ENCODE peak calls at places on chromosomes 3 and 15, in ten cellular contexts. A is kidney, N is left ventricle myocardium inferior, J is SJSA1, G is heart right ventricle, W is hepatocyte, R is DND-41, K is mesenchymal stem cell, F is uterus, B is H1. X is an unnamed sample.

GRCh38 chr3:64836097-64836496 is 148.3 kb upstream of the ADAMTS9 start:
- DNase-seq in R (no peak), F (no peak), J (no peak), N (no peak), G (no peak), W (no peak), K (no peak), A (no peak), B (no peak), X (no peak)

GRCh38 chr3:129360224-129360623 is 68.2 kb downstream of the EFCAB12 start:
- DNase-seq in N (no peak), A (no peak), G (no peak), R (no peak), K (no peak), F (no peak), W (no peak), J (no peak), B (no peak), X (no peak)

GRCh38 chr3:44661189-44661588 is 12.7 kb downstream of the ZNF35 start:
- DNase-seq in W (no peak), F (no peak), B (no peak), R (no peak), G (no peak), A (no peak), J (no peak), N (no peak), K (no peak), X (no peak)

GRCh38 chr15:78212546-78213424 is 21.6 kb downstream of the ACSBG1 start:
- DNase-seq in G (peak; percentile 58), N (peak; percentile 64), F (no peak), J (peak; percentile 92), K (peak; percentile 92), A (peak; percentile 81), R (no peak), W (peak; percentile 90), B (no peak), X (no peak)

GRCh38 chr3:61897848-61898247 is 336.5 kb downstream of the PTPRG start:
- DNase-seq in A (no peak), B (no peak), J (no peak), R (no peak), K (no peak), F (no peak), W (no peak), G (no peak), N (no peak), X (no peak)

GRCh38 chr15:28886431-28887343 is 913 bp downstream of the APBA2 start:
- DNase-seq in B (no peak), N (no peak), R (no peak), A (peak; percentile 32), G (no peak), K (peak; percentile 14), F (no peak), J (no peak), W (no peak), X (peak; percentile 9)

GRCh38 chr15:91537868-91538267 is 315.6 kb upstream of the SLCO3A1 start:
- DNase-seq in R (no peak), W (no peak), A (no peak), K (no peak), J (no peak), N (no peak), F (no peak), B (no peak), G (no peak), X (no peak)

GRCh38 chr3:150223090-150223489 is 185.0 kb upstream of the TSC22D2 start:
- DNase-seq in K (no peak), F (no peak), A (no peak), B (no peak), R (no peak), J (no peak), G (no peak), W (no peak), N (no peak), X (no peak)

GRCh38 chr3:143121240-143122088 is 1.9 kb downstream of the CHST2 start:
- DNase-seq in A (peak; percentile 84), G (peak; percentile 50), F (peak; percentile 25), J (no peak), N (peak; percentile 40), B (no peak), W (no peak), K (peak; percentile 72), R (peak; percentile 97), X (peak; percentile 53)

GRCh38 chr3:65516998-65517397 is 521.7 kb downstream of the MAGI1 start:
- DNase-seq in K (no peak), F (no peak), N (no peak), B (no peak), J (no peak), A (no peak), G (no peak), W (no peak), R (no peak), X (no peak)

GRCh38 chr3:49844464-49845183 is 11.7 kb downstream of the TRAIP start:
- DNase-seq in W (peak; percentile 4), R (no peak), N (no peak), K (no peak), F (no peak), B (no peak), G (no peak), J (no peak), A (no peak), X (no peak)

DNA sequence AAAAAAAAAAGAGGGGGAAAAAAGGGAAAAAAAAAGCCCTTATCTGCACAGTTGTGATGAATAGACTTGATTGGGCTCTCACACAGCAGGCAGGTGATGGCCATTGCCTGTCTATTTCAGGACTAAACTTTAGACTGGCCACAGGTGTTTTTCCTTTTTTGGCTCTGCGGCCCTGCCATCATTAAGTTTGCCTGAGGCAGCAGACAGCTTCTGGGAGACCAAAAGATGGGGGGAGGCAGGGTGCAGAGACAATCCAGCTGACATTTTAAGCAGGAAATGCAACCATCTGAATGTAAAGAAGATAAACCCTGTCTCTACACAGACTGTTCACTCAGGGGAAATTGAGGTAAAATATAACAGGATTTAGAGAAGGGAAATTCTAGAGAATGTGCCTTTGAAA is 295.0 kb upstream of the KCNH8 start:
- DNase-seq in B (no peak), K (no peak), F (no peak), N (no peak), G (no peak), A (no peak), R (peak; percentile 11), J (no peak), W (no peak), X (no peak)
- H3K4me3 ChIP-seq in B (no peak overlapping the region), K (no peak overlapping the region), F (no peak overlapping the region), N (no peak overlapping the region), G (no peak overlapping the region), A (no peak overlapping the region), R (no peak overlapping the region), J (no peak overlapping the region), W (no peak overlapping the region), X (no peak overlapping the region)

DNA sequence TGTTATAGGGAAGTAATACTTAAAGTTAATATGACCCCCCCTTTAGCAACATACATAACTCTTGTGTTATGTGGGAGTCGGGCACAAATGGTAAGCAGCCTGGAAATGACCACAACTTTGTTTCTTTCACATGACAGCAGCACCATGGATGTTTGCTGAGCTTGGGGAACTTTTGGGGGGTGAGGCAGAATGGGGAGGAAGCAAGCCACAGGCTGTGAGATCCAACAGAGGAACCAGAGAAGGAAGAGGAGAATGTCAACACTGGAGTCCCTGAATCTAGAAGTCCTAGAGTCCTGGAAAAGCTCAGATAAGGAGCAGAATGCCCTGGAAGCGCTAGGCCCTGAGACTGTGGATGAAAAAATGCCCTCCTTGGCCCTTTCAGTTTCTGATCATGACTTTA is 38.9 kb downstream of the CFAP91 start:
- DNase-seq in B (no peak), A (no peak), J (no peak), R (no peak), G (no peak), F (no peak), K (peak; percentile 5), N (no peak), W (no peak), X (no peak)
- H3K9me3 ChIP-seq in B (no peaks in the 10 kb centered on the region), A (no peaks in the 10 kb centered on the region), J (no peaks in the 10 kb centered on the region), R (no peaks in the 10 kb centered on the region), G (no peaks in the 10 kb centered on the region), F (no peaks in the 10 kb centered on the region), K (no peaks in the 10 kb centered on the region), N (no peaks in the 10 kb centered on the region), W (no peaks in the 10 kb centered on the region), X (no peaks in the 10 kb centered on the region)

GRCh38 chr3:58051196-58051595 is 43.0 kb downstream of the FLNB start:
- DNase-seq in A (no peak), G (no peak), W (peak; percentile 58), B (no peak), J (peak; percentile 78), N (no peak), F (no peak), R (no peak), K (peak; percentile 97), X (no peak)
- H3K27ac ChIP-seq in A (peak overlapping the region; percentile 94), G (peak overlapping the region; percentile 83), W (peak overlapping the region; percentile 98), B (no peak overlapping the region), J (peak overlapping the region; percentile 94), N (peak overlapping the region; percentile 78), F (peak overlapping the region; percentile 75), R (no peak overlapping the region), K (peak overlapping the region; percentile 99), X (no peak overlapping the region)

GRCh38 chr3:46370784-46371183 is at the start of gene CCR5:
- DNase-seq in R (peak; percentile 54), A (no peak), B (no peak), J (no peak), W (no peak), K (no peak), F (no peak), N (no peak), G (no peak), X (peak; percentile 51)
- H3K4me3 ChIP-seq in R (no peak within 1 kb of the TSS), A (no peak within 1 kb of the TSS), B (no peak within 1 kb of the TSS), J (no peak within 1 kb of the TSS), W (no peak within 1 kb of the TSS), K (no peak within 1 kb of the TSS), F (no peak within 1 kb of the TSS), N (no peak within 1 kb of the TSS), G (peak within 1 kb of the TSS; percentile 3), X (peak within 1 kb of the TSS; percentile 45)

DNA sequence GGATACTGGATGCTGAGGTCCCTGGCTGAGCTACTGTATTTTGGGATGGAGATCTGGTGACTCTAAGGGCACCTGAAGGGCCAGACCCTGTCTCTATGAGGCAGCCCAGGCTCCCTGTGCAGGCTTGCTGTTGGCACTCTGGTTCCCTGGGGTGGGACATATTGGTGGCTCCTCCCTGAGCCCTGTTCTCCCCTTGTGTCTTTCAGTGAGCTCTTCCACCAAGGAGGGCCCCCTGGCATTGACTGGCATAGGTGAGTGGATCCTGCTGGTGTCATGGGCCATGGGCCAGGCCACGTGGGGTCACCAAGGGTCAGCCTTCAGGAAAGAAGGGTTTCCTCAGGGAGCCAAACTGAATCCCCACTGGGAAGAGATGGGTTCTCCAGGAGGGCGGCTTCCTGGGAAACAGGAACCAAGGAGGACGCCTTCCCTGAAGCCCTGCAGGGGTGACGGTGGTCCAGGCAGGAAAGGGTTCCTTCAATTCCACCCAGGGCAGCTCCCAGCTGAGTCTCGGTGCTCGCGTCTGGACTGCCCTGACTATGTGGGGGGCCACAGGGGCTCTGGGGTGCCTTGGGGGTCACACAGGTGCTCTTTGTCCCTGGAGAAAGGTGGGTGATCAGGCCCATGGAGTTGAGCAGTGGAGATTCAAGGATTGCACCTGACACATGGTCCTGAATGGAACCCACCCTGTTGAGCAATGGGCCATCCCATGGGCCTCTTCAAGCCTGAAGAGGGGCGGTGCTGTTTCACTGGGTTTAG is 220.4 kb downstream of the SNRPN start:
- DNase-seq in K (no peak), W (peak; percentile 1), B (no peak), N (peak; percentile 1), F (peak; percentile 6), J (no peak), A (peak; percentile 51), G (no peak), R (peak; percentile 2), X (no peak)
- H3K9me3 ChIP-seq in K (peaks cover 12% of the 10 kb centered on the region), W (peaks cover 3% of the 10 kb centered on the region), B (peaks cover 90% of the 10 kb centered on the region), N (peaks cover 95% of the 10 kb centered on the region), F (peaks cover 14% of the 10 kb centered on the region), J (peaks cover 19% of the 10 kb centered on the region), A (peaks cover 30% of the 10 kb centered on the region), G (peaks cover 92% of the 10 kb centered on the region), R (peaks cover 67% of the 10 kb centered on the region), X (peaks cover 20% of the 10 kb centered on the region)

GRCh38 chr3:148697311-148698189 is at the start of gene AGTR1:
- DNase-seq in F (peak; percentile 34), N (peak; percentile 72), A (peak; percentile 92), J (no peak), K (peak; percentile 42), R (no peak), B (peak; percentile 23), G (peak; percentile 79), W (peak; percentile 48), X (no peak)
- H3K27ac ChIP-seq in F (no peak within 1 kb of the TSS), N (peak within 1 kb of the TSS; percentile 51), A (no peak within 1 kb of the TSS), J (no peak within 1 kb of the TSS), K (no peak within 1 kb of the TSS), R (no peak within 1 kb of the TSS), B (no peak within 1 kb of the TSS), G (peak within 1 kb of the TSS; percentile 25), W (no peak within 1 kb of the TSS), X (no peak within 1 kb of the TSS)

X was measured in CD4-positive, alpha-beta memory T cell.